ENCODE peak calls at places on chromosomes 12 and 14, in ten cellular contexts. One of them, this sample, is unnamed.

GRCh38 chr14:53227154-53227718 is 74.1 kb upstream of the DDHD1 start:
- DNase-seq in tibial artery: no peak
- DNase-seq in iPS DF 6.9: no peak
- DNase-seq in transverse colon: no peak
- DNase-seq in BE2C: no peak
- DNase-seq in psoas muscle: no peak
- DNase-seq in left ventricle myocardium inferior: no peak
- DNase-seq in endothelial cell of umbilical vein: no peak
- DNase-seq in PC-9: no peak
- DNase-seq in cardiac muscle cell: no peak
- DNase-seq in this sample: no peak

GRCh38 chr14:31936100-31936499 is 141.0 kb upstream of the ARHGAP5 start:
- DNase-seq in endothelial cell of umbilical vein: no peak
- DNase-seq in psoas muscle: no peak
- DNase-seq in PC-9: peak
- DNase-seq in tibial artery: no peak
- DNase-seq in transverse colon: peak
- DNase-seq in BE2C: no peak
- DNase-seq in left ventricle myocardium inferior: no peak
- DNase-seq in cardiac muscle cell: no peak
- DNase-seq in iPS DF 6.9: no peak
- DNase-seq in this sample: peak

GRCh38 chr12:90618606-90619005 is 336.4 kb downstream of the CCER1 start:
- DNase-seq in left ventricle myocardium inferior: no peak
- DNase-seq in psoas muscle: no peak
- DNase-seq in PC-9: no peak
- DNase-seq in transverse colon: no peak
- DNase-seq in cardiac muscle cell: no peak
- DNase-seq in endothelial cell of umbilical vein: peak
- DNase-seq in iPS DF 6.9: no peak
- DNase-seq in BE2C: no peak
- DNase-seq in tibial artery: no peak
- DNase-seq in this sample: no peak

GRCh38 chr14:92475451-92476187 is 38.0 kb upstream of the RIN3 start:
- DNase-seq in BE2C: no peak
- DNase-seq in transverse colon: peak
- DNase-seq in left ventricle myocardium inferior: peak
- DNase-seq in iPS DF 6.9: no peak
- DNase-seq in psoas muscle: peak
- DNase-seq in cardiac muscle cell: peak
- DNase-seq in tibial artery: no peak
- DNase-seq in PC-9: no peak
- DNase-seq in endothelial cell of umbilical vein: peak
- DNase-seq in this sample: no peak

GRCh38 chr12:57429473-57430116 is 1.2 kb downstream of the R3HDM2 start:
- DNase-seq in transverse colon: no peak
- DNase-seq in psoas muscle: no peak
- DNase-seq in PC-9: no peak
- DNase-seq in BE2C: no peak
- DNase-seq in iPS DF 6.9: no peak
- DNase-seq in tibial artery: no peak
- DNase-seq in cardiac muscle cell: peak
- DNase-seq in left ventricle myocardium inferior: no peak
- DNase-seq in endothelial cell of umbilical vein: no peak
- DNase-seq in this sample: peak

GRCh38 chr14:67722293-67722692 is 20.6 kb downstream of the RDH12 start:
- DNase-seq in tibial artery: peak
- DNase-seq in cardiac muscle cell: peak
- DNase-seq in transverse colon: peak
- DNase-seq in left ventricle myocardium inferior: peak
- DNase-seq in endothelial cell of umbilical vein: no peak
- DNase-seq in BE2C: peak
- DNase-seq in PC-9: no peak
- DNase-seq in psoas muscle: peak
- DNase-seq in iPS DF 6.9: no peak
- DNase-seq in this sample: no peak

GRCh38 chr12:106436183-106436582 is 78.6 kb downstream of the POLR3B start:
- DNase-seq in tibial artery: no peak
- DNase-seq in PC-9: no peak
- DNase-seq in endothelial cell of umbilical vein: no peak
- DNase-seq in cardiac muscle cell: peak
- DNase-seq in transverse colon: no peak
- DNase-seq in psoas muscle: no peak
- DNase-seq in iPS DF 6.9: no peak
- DNase-seq in left ventricle myocardium inferior: no peak
- DNase-seq in BE2C: no peak
- DNase-seq in this sample: no peak

GRCh38 chr14:105261781-105262180 is 13.4 kb downstream of the BTBD6 start:
- DNase-seq in left ventricle myocardium inferior: peak
- DNase-seq in psoas muscle: no peak
- DNase-seq in iPS DF 6.9: no peak
- DNase-seq in transverse colon: no peak
- DNase-seq in tibial artery: peak
- DNase-seq in PC-9: no peak
- DNase-seq in cardiac muscle cell: no peak
- DNase-seq in endothelial cell of umbilical vein: no peak
- DNase-seq in BE2C: no peak
- DNase-seq in this sample: peak

GRCh38 chr14:98119739-98120138 is 1152.3 kb downstream of the BCL11B start:
- DNase-seq in PC-9: no peak
- DNase-seq in endothelial cell of umbilical vein: no peak
- DNase-seq in psoas muscle: no peak
- DNase-seq in cardiac muscle cell: no peak
- DNase-seq in iPS DF 6.9: no peak
- DNase-seq in tibial artery: no peak
- DNase-seq in transverse colon: no peak
- DNase-seq in left ventricle myocardium inferior: no peak
- DNase-seq in BE2C: no peak
- DNase-seq in this sample: no peak

GRCh38 chr12:116015525-116015924 is 262.0 kb downstream of the MED13L start:
- DNase-seq in BE2C: no peak
- DNase-seq in tibial artery: no peak
- DNase-seq in psoas muscle: no peak
- DNase-seq in PC-9: no peak
- DNase-seq in left ventricle myocardium inferior: no peak
- DNase-seq in transverse colon: no peak
- DNase-seq in iPS DF 6.9: no peak
- DNase-seq in endothelial cell of umbilical vein: peak
- DNase-seq in cardiac muscle cell: peak
- DNase-seq in this sample: peak

GRCh38 chr14:65817011-65817410 is 404.5 kb downstream of the FUT8 start:
- DNase-seq in cardiac muscle cell: no peak
- DNase-seq in psoas muscle: no peak
- DNase-seq in transverse colon: no peak
- DNase-seq in PC-9: no peak
- DNase-seq in iPS DF 6.9: no peak
- DNase-seq in endothelial cell of umbilical vein: no peak
- DNase-seq in tibial artery: no peak
- DNase-seq in BE2C: no peak
- DNase-seq in left ventricle myocardium inferior: no peak
- DNase-seq in this sample: no peak

GRCh38 chr12:49705479-49706267 is 1.5 kb downstream of the FMNL3 start:
- DNase-seq in left ventricle myocardium inferior: peak
- DNase-seq in PC-9: no peak
- DNase-seq in transverse colon: peak
- DNase-seq in endothelial cell of umbilical vein: peak
- DNase-seq in cardiac muscle cell: peak
- DNase-seq in iPS DF 6.9: no peak
- DNase-seq in tibial artery: peak
- DNase-seq in BE2C: peak
- DNase-seq in psoas muscle: peak
- DNase-seq in this sample: peak

GRCh38 chr12:92065018-92065499 is 80.6 kb downstream of the BTG1 start:
- DNase-seq in psoas muscle: no peak
- DNase-seq in iPS DF 6.9: no peak
- DNase-seq in endothelial cell of umbilical vein: no peak
- DNase-seq in BE2C: no peak
- DNase-seq in cardiac muscle cell: no peak
- DNase-seq in left ventricle myocardium inferior: no peak
- DNase-seq in PC-9: no peak
- DNase-seq in tibial artery: no peak
- DNase-seq in transverse colon: peak
- DNase-seq in this sample: peak
- H3K4me3 ChIP-seq in psoas muscle: no peak
- H3K4me3 ChIP-seq in iPS DF 6.9: no peak
- H3K4me3 ChIP-seq in endothelial cell of umbilical vein: no peak
- H3K4me3 ChIP-seq in BE2C: no peak
- H3K4me3 ChIP-seq in cardiac muscle cell: no peak
- H3K4me3 ChIP-seq in left ventricle myocardium inferior: no peak
- H3K4me3 ChIP-seq in PC-9: no peak
- H3K4me3 ChIP-seq in tibial artery: no peak
- H3K4me3 ChIP-seq in transverse colon: no peak
- H3K4me3 ChIP-seq in this sample: peak

GRCh38 chr12:22531205-22531604 is 13.1 kb downstream of the C2CD5 start:
- DNase-seq in cardiac muscle cell: no peak
- DNase-seq in iPS DF 6.9: no peak
- DNase-seq in PC-9: no peak
- DNase-seq in transverse colon: no peak
- DNase-seq in psoas muscle: no peak
- DNase-seq in tibial artery: no peak
- DNase-seq in endothelial cell of umbilical vein: no peak
- DNase-seq in BE2C: no peak
- DNase-seq in left ventricle myocardium inferior: no peak
- DNase-seq in this sample: no peak
- H3K4me3 ChIP-seq in cardiac muscle cell: no peak
- H3K4me3 ChIP-seq in iPS DF 6.9: no peak
- H3K4me3 ChIP-seq in PC-9: no peak
- H3K4me3 ChIP-seq in transverse colon: no peak
- H3K4me3 ChIP-seq in psoas muscle: no peak
- H3K4me3 ChIP-seq in tibial artery: no peak
- H3K4me3 ChIP-seq in endothelial cell of umbilical vein: no peak
- H3K4me3 ChIP-seq in BE2C: no peak
- H3K4me3 ChIP-seq in left ventricle myocardium inferior: no peak
- H3K4me3 ChIP-seq in this sample: no peak

DNA sequence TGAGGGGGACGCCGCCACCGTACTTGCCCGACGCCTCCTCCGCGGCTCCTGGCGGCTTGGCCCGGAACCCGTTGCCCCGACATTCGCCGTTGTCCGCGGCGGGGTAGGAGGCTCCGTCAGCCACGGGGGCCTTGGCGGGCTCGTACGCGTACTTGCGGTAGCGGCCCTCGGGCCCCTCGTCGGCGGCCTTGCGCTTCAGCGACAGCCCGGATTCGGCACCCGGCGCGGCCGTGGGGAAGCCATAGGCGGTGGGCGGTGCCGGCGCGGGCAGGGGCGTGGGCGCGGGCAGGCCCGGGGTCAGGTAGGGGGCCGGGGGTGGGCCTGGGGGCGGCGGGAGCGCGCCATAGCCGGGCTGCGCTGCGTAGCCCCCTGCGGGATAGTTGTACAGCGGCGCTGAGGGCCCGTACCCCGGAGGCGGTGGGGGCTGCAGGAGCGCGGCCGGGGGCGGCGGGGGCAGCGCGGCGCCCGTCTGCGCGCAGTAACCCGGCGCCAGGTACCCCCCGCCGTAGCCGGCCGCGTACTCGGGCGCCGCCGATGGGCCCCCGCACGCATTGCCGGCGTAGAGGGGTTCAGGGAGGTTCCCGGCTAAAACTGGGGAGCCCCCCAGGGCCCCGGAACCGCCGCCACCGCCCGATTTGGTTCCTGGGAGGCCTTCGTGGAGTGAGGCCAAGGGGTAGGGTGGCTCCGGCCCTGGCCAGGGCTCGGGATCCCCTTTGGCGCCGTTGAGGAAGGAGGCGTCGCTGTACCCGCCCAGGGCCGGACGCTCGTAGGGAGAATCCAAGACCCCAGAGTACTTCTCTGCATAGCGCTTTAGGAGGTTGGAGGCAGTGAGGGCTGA is 26.9 kb downstream of the FIGNL2 start:
- DNase-seq in cardiac muscle cell: no peak
- DNase-seq in psoas muscle: no peak
- DNase-seq in PC-9: no peak
- DNase-seq in left ventricle myocardium inferior: peak
- DNase-seq in BE2C: no peak
- DNase-seq in iPS DF 6.9: no peak
- DNase-seq in tibial artery: no peak
- DNase-seq in transverse colon: no peak
- DNase-seq in endothelial cell of umbilical vein: no peak
- DNase-seq in this sample: peak
- H3K4me3 ChIP-seq in cardiac muscle cell: peak
- H3K4me3 ChIP-seq in psoas muscle: peak
- H3K4me3 ChIP-seq in PC-9: no peak
- H3K4me3 ChIP-seq in left ventricle myocardium inferior: peak
- H3K4me3 ChIP-seq in BE2C: peak
- H3K4me3 ChIP-seq in iPS DF 6.9: peak
- H3K4me3 ChIP-seq in tibial artery: peak
- H3K4me3 ChIP-seq in transverse colon: peak
- H3K4me3 ChIP-seq in endothelial cell of umbilical vein: no peak
- H3K4me3 ChIP-seq in this sample: peak

GRCh38 chr14:89953602-89954001 is 928 bp downstream of the EFCAB11 start:
- DNase-seq in endothelial cell of umbilical vein: no peak
- DNase-seq in psoas muscle: no peak
- DNase-seq in BE2C: no peak
- DNase-seq in left ventricle myocardium inferior: no peak
- DNase-seq in tibial artery: no peak
- DNase-seq in iPS DF 6.9: no peak
- DNase-seq in cardiac muscle cell: no peak
- DNase-seq in PC-9: no peak
- DNase-seq in transverse colon: no peak
- DNase-seq in this sample: peak
- H3K4me3 ChIP-seq in endothelial cell of umbilical vein: no peak
- H3K4me3 ChIP-seq in psoas muscle: peak
- H3K4me3 ChIP-seq in BE2C: peak
- H3K4me3 ChIP-seq in left ventricle myocardium inferior: peak
- H3K4me3 ChIP-seq in tibial artery: no peak
- H3K4me3 ChIP-seq in iPS DF 6.9: no peak
- H3K4me3 ChIP-seq in cardiac muscle cell: peak
- H3K4me3 ChIP-seq in PC-9: peak
- H3K4me3 ChIP-seq in transverse colon: no peak
- H3K4me3 ChIP-seq in this sample: no peak